ENCODE peak calls at places on chromosomes 16 and 17, in five cellular contexts. M, X, L, J and Z are unnamed samples.

GRCh38 chr16:31334934-31335333 is 20.0 kb upstream of the ITGAX start:
- DNase-seq in M (no peak), X (no peak), L (no peak), J (no peak), Z (no peak)

GRCh38 chr17:67258836-67259468 is 14.0 kb upstream of the HELZ start:
- DNase-seq in M (peak), X (peak), L (no peak), J (no peak), Z (no peak)

GRCh38 chr17:64278614-64279013 is 15.6 kb upstream of the TEX2 start:
- DNase-seq in M (no peak), X (no peak), L (no peak), J (no peak), Z (peak)

GRCh38 chr16:69727916-69728270 is 1.5 kb upstream of the NQO1 start:
- DNase-seq in M (no peak), X (no peak), L (no peak), J (no peak), Z (no peak)

GRCh38 chr17:73634629-73635028 is 9.6 kb downstream of the SDK2 start:
- DNase-seq in M (no peak), X (no peak), L (no peak), J (no peak), Z (no peak)

GRCh38 chr17:35577826-35578194 is 561 bp downstream of the PEX12 start:
- DNase-seq in M (peak), X (peak), L (no peak), J (peak), Z (peak)

GRCh38 chr16:19997264-19997663 is 76.4 kb downstream of the GPR139 start:
- DNase-seq in M (no peak), X (no peak), L (no peak), J (no peak), Z (no peak)

GRCh38 chr17:76414334-76415295 is 30.2 kb downstream of the SPHK1 start:
- DNase-seq in M (peak), X (no peak), L (peak), J (no peak), Z (peak)

GRCh38 chr17:30234954-30235353 is 543 bp downstream of the SLC6A4 start:
- DNase-seq in M (no peak), X (no peak), L (no peak), J (no peak), Z (no peak)

GRCh38 chr17:13609953-13610352 is 8.2 kb upstream of the HS3ST3A1 start:
- DNase-seq in M (no peak), X (no peak), L (no peak), J (no peak), Z (no peak)
- H3K27ac ChIP-seq in M (no peak), X (no peak), L (no peak), J (no peak), Z (no peak)

GRCh38 chr16:86512301-86512859 is 2.1 kb downstream of the FOXF1 start:
- DNase-seq in M (no peak), X (no peak), L (peak), J (no peak), Z (no peak)
- H3K27ac ChIP-seq in M (peak), X (no peak), L (peak), J (peak), Z (peak)

DNA sequence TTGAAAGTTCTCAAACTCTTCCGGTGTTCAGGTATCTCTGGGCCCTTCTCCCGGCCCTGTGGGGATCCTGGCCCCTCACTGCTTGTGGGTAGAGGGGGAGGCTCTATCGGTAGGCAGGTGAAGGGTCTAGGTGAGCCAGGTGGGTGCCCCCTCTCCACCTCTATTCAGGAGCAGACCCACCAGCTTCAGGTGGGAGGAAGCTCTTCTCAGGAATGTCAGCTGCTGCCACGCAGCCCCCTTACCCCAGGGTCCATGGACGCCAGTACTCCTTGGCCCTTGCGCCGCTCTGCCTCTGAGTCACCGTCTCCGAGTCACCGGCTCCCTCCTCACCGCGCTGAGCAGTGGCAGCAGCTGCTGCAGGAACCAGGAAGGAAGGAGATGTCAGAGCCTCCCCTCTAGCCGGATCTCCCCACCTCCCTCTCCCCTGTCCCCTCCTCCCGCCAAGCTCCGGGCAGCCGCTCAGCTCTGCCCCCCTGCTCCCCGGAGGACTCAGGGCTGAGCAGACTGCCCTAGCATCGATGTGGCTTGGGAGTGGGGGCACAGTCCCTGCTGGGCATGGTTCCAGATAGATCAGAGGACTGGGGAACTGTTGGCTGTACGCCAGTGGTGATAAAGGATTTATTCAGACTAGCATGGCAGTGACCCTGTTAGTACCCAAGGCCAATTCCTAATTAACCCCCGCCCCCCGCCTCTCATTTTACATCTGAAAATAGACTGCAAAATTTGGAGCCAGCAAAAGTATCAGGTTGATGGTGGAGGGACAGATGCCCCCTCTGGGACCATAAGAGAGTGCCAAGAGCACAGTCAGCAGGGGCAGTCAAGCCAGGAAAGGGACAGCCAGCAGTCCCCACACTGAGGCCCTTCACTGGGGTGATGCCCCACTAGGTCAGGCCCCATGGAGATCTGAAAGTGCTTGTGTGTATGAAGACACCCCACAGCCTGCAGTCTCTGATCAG is at the start of gene OSBPL7:
- DNase-seq in M (peak), X (peak), L (peak), J (peak), Z (peak)
- H3K27ac ChIP-seq in M (peak), X (peak), L (peak), J (peak), Z (no peak)

GRCh38 chr16:25374556-25374955 is 116.9 kb upstream of the ZKSCAN2 start:
- DNase-seq in M (no peak), X (no peak), L (no peak), J (no peak), Z (no peak)
- H3K27ac ChIP-seq in M (no peak), X (no peak), L (no peak), J (no peak), Z (no peak)

GRCh38 chr17:75371339-75371738 is 34.1 kb downstream of the GRB2 start:
- DNase-seq in M (no peak), X (no peak), L (no peak), J (no peak), Z (no peak)
- H3K27ac ChIP-seq in M (no peak), X (no peak), L (no peak), J (no peak), Z (no peak)

GRCh38 chr17:57293077-57293476 is 36.8 kb downstream of the MSI2 start:
- DNase-seq in M (no peak), X (no peak), L (peak), J (no peak), Z (no peak)

GRCh38 chr17:57294075-57294474 is 37.8 kb downstream of the MSI2 start:
- DNase-seq in M (no peak), X (peak), L (no peak), J (no peak), Z (no peak)

GRCh38 chr17:57294629-57295501 is 38.5 kb downstream of the MSI2 start:
- DNase-seq in M (no peak), X (peak), L (peak), J (no peak), Z (peak)

GRCh38 chr17:57295526-57296023 is 39.3 kb downstream of the MSI2 start:
- DNase-seq in M (no peak), X (no peak), L (peak), J (no peak), Z (peak)

GRCh38 chr17:57296231-57296630 is 39.9 kb downstream of the MSI2 start:
- DNase-seq in M (no peak), X (no peak), L (peak), J (no peak), Z (peak)
- H3K27ac ChIP-seq in M (no peak), X (no peak), L (peak), J (no peak), Z (no peak)

GRCh38 chr17:82230627-82231311 is 1.9 kb downstream of the SLC16A3 start:
- DNase-seq in M (peak), X (no peak), L (no peak), J (peak), Z (peak)

GRCh38 chr17:82232876-82233785 is 4.3 kb downstream of the SLC16A3 start:
- DNase-seq in M (no peak), X (no peak), L (no peak), J (no peak), Z (no peak)

GRCh38 chr17:82231312-82231561 is 2.4 kb downstream of the SLC16A3 start:
- DNase-seq in M (no peak), X (no peak), L (no peak), J (no peak), Z (no peak)

GRCh38 chr17:82232322-82232785 is 3.5 kb downstream of the SLC16A3 start:
- DNase-seq in M (no peak), X (no peak), L (no peak), J (no peak), Z (no peak)

GRCh38 chr17:82231562-82232321 is 2.9 kb downstream of the SLC16A3 start:
- DNase-seq in M (peak), X (no peak), L (no peak), J (peak), Z (peak)
- H3K27ac ChIP-seq in M (peak), X (no peak), L (no peak), J (peak), Z (peak)

GRCh38 chr17:56171186-56171959 is 18.1 kb downstream of the ANKFN1 start:
- DNase-seq in M (no peak), X (no peak), L (no peak), J (no peak), Z (no peak)
- H3K27ac ChIP-seq in M (no peak), X (no peak), L (no peak), J (no peak), Z (no peak)

GRCh38 chr17:58920773-58921172 is 165.1 kb downstream of the PPM1E start:
- DNase-seq in M (no peak), X (no peak), L (no peak), J (no peak), Z (no peak)
- H3K27ac ChIP-seq in M (no peak), X (no peak), L (no peak), J (no peak), Z (no peak)